ENCODE peak calls at places on chromosome 1, in ten cellular contexts. B is PC-3, K is astrocyte of the spinal cord, S is upper lobe of right lung, E is ovary, Y is bronchial epithelial cell, R is mucosa of descending colon, N is Karpas-422, Z is fibroblast of the aortic adventitia, M is NT2/D1. H is an unnamed sample.

GRCh38 chr1:214838351-214838750 is 235.4 kb downstream of the CENPF start:
- DNase-seq in K (peak; percentile 65), Y (no peak), B (no peak), Z (peak; percentile 64), R (no peak), M (no peak), E (no peak), S (no peak), N (no peak), H (no peak)

GRCh38 chr1:65625528-65625927 is 167.2 kb upstream of the PDE4B start:
- DNase-seq in S (no peak), B (no peak), Y (no peak), Z (no peak), R (no peak), E (no peak), K (no peak), N (no peak), M (no peak), H (no peak)

GRCh38 chr1:79852004-79852403 is 845.5 kb upstream of the ADGRL4 start:
- DNase-seq in S (no peak), Z (no peak), Y (peak; percentile 9), M (no peak), B (peak; percentile 43), E (no peak), N (no peak), R (no peak), K (no peak), H (peak; percentile 65)

GRCh38 chr1:191624044-191624443 is 534.2 kb upstream of the RGS18 start:
- DNase-seq in S (no peak), E (no peak), Z (no peak), N (no peak), K (no peak), Y (no peak), R (no peak), B (no peak), M (no peak), H (no peak)

GRCh38 chr1:107000907-107001306 is 55.6 kb upstream of the PRMT6 start:
- DNase-seq in R (no peak), S (no peak), B (no peak), N (no peak), M (no peak), K (peak; percentile 3), E (no peak), Y (no peak), Z (peak; percentile 65), H (no peak)

GRCh38 chr1:14529436-14529835 is 69.0 kb upstream of the KAZN start:
- DNase-seq in R (no peak), B (no peak), N (no peak), E (no peak), K (no peak), Z (peak; percentile 15), Y (no peak), M (no peak), S (no peak), H (no peak)

GRCh38 chr1:47432071-47433036 is 5.5 kb upstream of the FOXD2 start:
- DNase-seq in Z (peak; percentile 86), R (peak; percentile 88), K (peak; percentile 77), N (peak; percentile 82), Y (peak; percentile 81), M (peak; percentile 84), B (peak; percentile 69), S (peak; percentile 78), E (peak; percentile 46), H (peak; percentile 97)

GRCh38 chr1:244804841-244805240 is 30.6 kb upstream of the COX20 start:
- DNase-seq in E (no peak), Y (no peak), M (no peak), N (no peak), B (no peak), S (no peak), Z (no peak), K (no peak), R (no peak), H (peak; percentile 11)

GRCh38 chr1:41381691-41382530 is 20.7 kb downstream of the FOXO6 start:
- DNase-seq in S (peak; percentile 84), K (no peak), R (peak; percentile 67), N (no peak), M (no peak), Z (no peak), B (peak; percentile 72), E (peak; percentile 72), Y (peak; percentile 7), H (peak; percentile 79)

GRCh38 chr1:89724369-89725015 is 91.6 kb downstream of the LRRC8C start:
- DNase-seq in K (no peak), M (no peak), N (no peak), Y (peak; percentile 93), R (no peak), E (no peak), B (peak; percentile 79), Z (peak; percentile 70), S (no peak), H (no peak)

GRCh38 chr1:21931171-21932093 is 5.7 kb downstream of the HSPG2 start:
- DNase-seq in B (peak; percentile 58), Y (peak; percentile 43), R (peak; percentile 69), N (no peak), K (peak; percentile 88), S (peak; percentile 89), M (no peak), E (peak; percentile 71), Z (peak; percentile 94), H (peak; percentile 74)

GRCh38 chr1:5634893-5635292 is 357.3 kb downstream of the NPHP4 start:
- DNase-seq in Y (no peak), Z (no peak), M (no peak), R (no peak), N (no peak), S (no peak), K (no peak), B (no peak), E (no peak), H (no peak)

GRCh38 chr1:7422081-7422480 is 349.0 kb upstream of the VAMP3 start:
- DNase-seq in Z (no peak), R (peak; percentile 7), B (no peak), N (no peak), Y (no peak), E (peak; percentile 4), S (peak; percentile 43), M (no peak), K (no peak), H (no peak)

GRCh38 chr1:195717651-195718050 is 890.6 kb downstream of the KCNT2 start:
- DNase-seq in S (no peak), Y (peak; percentile 9), M (no peak), K (peak; percentile 42), N (no peak), E (no peak), B (peak; percentile 34), Z (peak; percentile 24), R (no peak), H (no peak)

GRCh38 chr1:20609541-20609940 is 20.6 kb downstream of the CDA start:
- DNase-seq in B (no peak), K (no peak), N (no peak), E (no peak), Z (no peak), M (no peak), S (no peak), Y (no peak), R (no peak), H (no peak)

DNA sequence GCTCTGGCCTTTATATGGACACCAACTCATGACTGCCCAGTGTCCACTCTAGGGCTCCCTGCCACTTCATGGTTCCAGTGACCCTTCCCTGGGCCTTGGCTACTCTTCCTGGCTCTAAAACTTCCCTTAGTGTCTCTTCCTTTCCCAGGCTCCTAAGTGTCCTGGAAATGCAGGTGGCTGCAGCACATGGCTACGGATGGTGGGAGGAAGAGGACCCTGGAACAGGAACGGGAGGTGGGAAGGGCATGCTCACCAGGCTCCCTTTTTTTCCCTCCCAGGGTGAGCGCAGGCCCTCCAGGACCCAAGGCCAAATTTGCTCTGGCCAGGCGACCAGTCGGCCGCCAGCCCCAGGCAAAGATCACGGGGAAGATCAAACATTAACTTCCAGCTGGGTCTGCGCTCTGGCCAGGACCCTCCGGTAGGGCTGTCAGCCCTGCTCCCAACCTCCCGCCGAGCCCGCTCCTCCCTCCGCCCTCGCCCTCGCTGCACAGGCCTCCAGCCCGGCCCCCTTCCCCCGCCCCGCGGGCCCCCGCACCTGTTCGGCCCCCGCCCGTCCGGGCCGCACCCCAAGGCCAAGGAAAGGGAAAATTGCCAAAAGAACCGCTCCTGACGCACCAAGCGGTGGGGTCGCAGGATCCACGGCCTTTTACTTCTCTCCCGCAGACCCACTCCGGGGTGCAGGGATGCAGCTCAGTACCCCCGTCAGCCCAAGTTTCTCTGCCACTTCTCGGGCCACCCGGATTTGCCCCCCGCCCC is 955 bp downstream of the TCEA3 start:
- DNase-seq in S (peak; percentile 88), K (no peak), Z (no peak), N (no peak), M (no peak), B (peak; percentile 39), Y (no peak), R (peak; percentile 92), E (peak; percentile 83), H (peak; percentile 83)
- H3K4me3 ChIP-seq in S (peak overlapping the region; percentile 68), K (peak overlapping the region; percentile 28), Z (peak overlapping the region; percentile 37), N (no peak overlapping the region), M (no peak overlapping the region), B (peak overlapping the region; percentile 81), Y (peak overlapping the region; percentile 55), R (peak overlapping the region; percentile 56), E (peak overlapping the region; percentile 54), H (peak overlapping the region; percentile 74)

GRCh38 chr1:209220048-209220524 is 363.4 kb upstream of the CAMK1G start:
- DNase-seq in N (no peak), Z (no peak), S (no peak), E (no peak), K (no peak), Y (no peak), B (no peak), M (no peak), R (no peak), H (no peak)
- H3K4me3 ChIP-seq in N (no peak overlapping the region), Z (no peak overlapping the region), S (no peak overlapping the region), E (no peak overlapping the region), K (no peak overlapping the region), Y (no peak overlapping the region), B (no peak overlapping the region), M (no peak overlapping the region), R (no peak overlapping the region), H (no peak overlapping the region)

DNA sequence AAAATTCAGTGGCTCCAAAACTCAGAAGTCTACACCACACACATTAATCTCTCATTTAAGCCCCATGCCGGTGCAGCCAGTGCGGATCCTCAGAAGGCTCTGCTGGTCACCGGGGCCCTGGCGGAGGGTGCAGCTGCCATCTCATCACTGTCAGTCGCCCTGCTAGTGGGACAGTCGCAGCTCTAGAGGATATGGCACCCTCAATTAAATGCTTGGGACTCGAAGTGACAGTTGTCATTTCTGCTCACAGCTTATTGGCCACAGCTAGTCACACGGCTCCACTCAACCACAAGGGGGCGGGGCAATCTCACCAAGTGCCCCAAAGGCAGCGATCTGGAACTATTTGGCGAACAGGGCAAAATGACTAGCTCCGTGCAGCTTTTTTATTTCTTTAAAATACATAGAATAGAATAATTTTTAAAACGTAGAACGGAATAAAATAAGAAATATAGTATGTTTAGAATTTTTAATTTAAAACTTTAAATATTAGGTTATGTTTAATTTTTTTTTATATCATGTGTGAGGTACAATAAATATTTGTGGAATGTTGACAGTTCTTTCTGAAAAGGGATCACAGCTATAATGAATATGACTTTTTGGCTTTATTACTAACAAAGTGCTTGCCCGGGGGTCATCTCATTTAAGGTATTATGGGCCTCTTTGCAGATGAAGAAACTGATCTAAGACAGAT is 8.0 kb upstream of the MAN1C1 start:
- DNase-seq in E (peak; percentile 85), S (peak; percentile 89), Z (peak; percentile 74), M (peak; percentile 85), R (peak; percentile 86), K (peak; percentile 58), B (peak; percentile 75), N (peak; percentile 95), Y (peak; percentile 59), H (peak; percentile 92)
- H3K4me3 ChIP-seq in E (no peak overlapping the region), S (peak overlapping the region; percentile 21), Z (no peak overlapping the region), M (no peak overlapping the region), R (no peak overlapping the region), K (no peak overlapping the region), B (peak overlapping the region; percentile 66), N (no peak overlapping the region), Y (no peak overlapping the region), H (no peak overlapping the region)

GRCh38 chr1:37032660-37033354 is 1.5 kb downstream of the GRIK3 start:
- DNase-seq in N (no peak), S (no peak), Y (no peak), Z (no peak), M (no peak), E (no peak), K (no peak), B (no peak), R (no peak), H (peak; percentile 81)
- H3K4me3 ChIP-seq in N (no peak overlapping the region), S (no peak overlapping the region), Y (no peak overlapping the region), Z (no peak overlapping the region), M (peak overlapping the region; percentile 67), E (no peak overlapping the region), K (no peak overlapping the region), B (no peak overlapping the region), R (no peak overlapping the region), H (peak overlapping the region; percentile 80)

H was measured in endodermal cell.